ENCODE peak calls at places on chromosomes 7 and 10, in seven cellular contexts. M is stomach, A is breast epithelium, E is pancreas, V is aorta, L is IMR-90, U is mammary epithelial cell. S is an unnamed sample.

GRCh38 chr7:139875821-139876241 is 46.8 kb downstream of the TBXAS1 start:
- DNase-seq in V (no peak), U (no peak), M (no peak), L (no peak), A (no peak), E (peak; percentile 40), S (no peak)

GRCh38 chr10:17412323-17412722 is 42.1 kb downstream of the ST8SIA6 start:
- DNase-seq in V (no peak), A (no peak), U (no peak), M (no peak), E (peak; percentile 18), L (no peak), S (no peak)

GRCh38 chr10:543862-544822 is 145.3 kb downstream of the DIP2C start:
- DNase-seq in A (peak; percentile 17), U (no peak), L (no peak), M (no peak), E (no peak), V (peak; percentile 10), S (no peak)

GRCh38 chr7:138864667-138865066 is 66.7 kb upstream of the ATP6V0A4 start:
- DNase-seq in E (no peak), M (no peak), A (no peak), L (peak; percentile 78), V (no peak), U (peak; percentile 90), S (no peak)

GRCh38 chr10:95564291-95564690 is 3.1 kb upstream of the SORBS1 start:
- DNase-seq in U (no peak), L (no peak), A (no peak), E (no peak), V (no peak), M (no peak), S (no peak)

GRCh38 chr7:1666779-1667565 is 3.1 kb upstream of the ELFN1 start:
- DNase-seq in U (no peak), M (no peak), E (no peak), L (no peak), A (peak; percentile 25), V (peak; percentile 78), S (no peak)

GRCh38 chr10:10865303-10865702 is 152.4 kb upstream of the CELF2 start:
- DNase-seq in E (no peak), V (no peak), U (peak; percentile 4), L (peak; percentile 33), M (no peak), A (no peak), S (no peak)

GRCh38 chr7:30276203-30276900 is 8.0 kb upstream of the ZNRF2 start:
- DNase-seq in E (peak; percentile 40), U (peak; percentile 39), L (peak; percentile 62), M (peak; percentile 39), V (no peak), A (no peak), S (peak; percentile 68)

GRCh38 chr7:8254667-8255066 is 7.3 kb downstream of the ICA1 start:
- DNase-seq in L (no peak), V (no peak), M (peak; percentile 59), E (peak; percentile 53), U (no peak), A (no peak), S (no peak)

GRCh38 chr7:99034932-99035722 is 108.8 kb downstream of the SMURF1 start:
- DNase-seq in V (no peak), M (no peak), L (no peak), E (peak; percentile 5), U (no peak), A (no peak), S (no peak)

GRCh38 chr10:90175161-90175681 is 473.8 kb downstream of the KIF20B start:
- DNase-seq in A (no peak), M (no peak), V (no peak), U (peak; percentile 87), E (no peak), L (no peak), S (no peak)

GRCh38 chr10:24718031-24718855 is 5.4 kb downstream of the ARHGAP21 start:
- DNase-seq in A (no peak), E (no peak), L (peak; percentile 90), U (peak; percentile 65), V (no peak), M (no peak), S (no peak)

GRCh38 chr7:128381161-128381821 is 19.8 kb upstream of the PRRT4 start:
- DNase-seq in L (no peak), V (no peak), A (no peak), U (peak; percentile 37), M (no peak), E (no peak), S (no peak)

GRCh38 chr7:37354661-37355131 is 94.0 kb downstream of the ELMO1 start:
- DNase-seq in U (peak; percentile 76), A (no peak), L (no peak), E (peak; percentile 22), V (peak; percentile 80), M (no peak), S (peak; percentile 49)

GRCh38 chr10:127935115-127935561 is 28.2 kb downstream of the PTPRE start:
- DNase-seq in E (no peak), A (no peak), L (no peak), U (no peak), V (no peak), M (no peak), S (no peak)

GRCh38 chr10:54613162-54613561 is 187.9 kb downstream of the PCDH15 start:
- DNase-seq in E (no peak), A (no peak), V (no peak), U (peak; percentile 6), L (no peak), M (no peak), S (no peak)

GRCh38 chr7:116089293-116089692 is 58.7 kb upstream of the TFEC start:
- DNase-seq in A (no peak), E (no peak), U (no peak), V (no peak), M (no peak), L (no peak), S (no peak)

GRCh38 chr7:504221-505081 is 15.2 kb downstream of the PDGFA start:
- DNase-seq in E (peak; percentile 59), A (no peak), U (no peak), M (peak; percentile 77), L (no peak), V (peak; percentile 70), S (no peak)

GRCh38 chr7:2033586-2034135 is 199.1 kb downstream of the MAD1L1 start:
- DNase-seq in E (no peak), A (no peak), M (no peak), U (no peak), V (no peak), L (no peak), S (no peak)

GRCh38 chr7:146262527-146262926 is 145.9 kb downstream of the CNTNAP2 start:
- DNase-seq in A (no peak), L (no peak), E (no peak), M (no peak), U (no peak), V (no peak), S (no peak)

GRCh38 chr10:18359839-18360238 is 219.6 kb downstream of the CACNB2 start:
- DNase-seq in L (no peak), U (no peak), V (no peak), A (no peak), M (no peak), E (no peak), S (no peak)

GRCh38 chr10:60848126-60848525 is 69.8 kb downstream of the CDK1 start:
- DNase-seq in M (no peak), V (no peak), L (peak; percentile 52), A (no peak), E (no peak), U (no peak), S (no peak)

DNA sequence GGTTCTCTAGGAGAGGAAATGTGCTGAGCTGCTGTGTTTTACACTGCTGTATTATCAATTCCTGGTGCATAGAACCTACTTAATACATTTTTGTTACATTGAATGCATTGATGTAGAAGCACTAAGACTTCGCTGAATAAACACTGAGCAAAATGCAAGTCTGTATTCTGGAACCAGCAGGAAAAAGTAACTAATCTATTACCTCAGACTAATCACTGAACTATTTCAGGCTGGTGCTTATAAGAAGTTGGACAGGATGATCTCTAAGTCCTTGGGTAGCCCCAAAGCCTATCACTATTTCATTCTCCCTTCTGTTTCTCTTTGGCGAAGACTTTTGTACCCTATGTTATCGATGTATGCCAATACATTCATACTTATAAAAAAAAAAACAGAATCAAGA is 87.2 kb upstream of the LRRTM3 start:
- DNase-seq in M (no peak), V (no peak), U (no peak), A (no peak), E (no peak), L (peak; percentile 7), S (no peak)
- H3K27ac ChIP-seq in M (no peak overlapping the region), V (no peak overlapping the region), U (no peak overlapping the region), A (no peak overlapping the region), E (no peak overlapping the region), L (no peak overlapping the region), S (no peak overlapping the region)

DNA sequence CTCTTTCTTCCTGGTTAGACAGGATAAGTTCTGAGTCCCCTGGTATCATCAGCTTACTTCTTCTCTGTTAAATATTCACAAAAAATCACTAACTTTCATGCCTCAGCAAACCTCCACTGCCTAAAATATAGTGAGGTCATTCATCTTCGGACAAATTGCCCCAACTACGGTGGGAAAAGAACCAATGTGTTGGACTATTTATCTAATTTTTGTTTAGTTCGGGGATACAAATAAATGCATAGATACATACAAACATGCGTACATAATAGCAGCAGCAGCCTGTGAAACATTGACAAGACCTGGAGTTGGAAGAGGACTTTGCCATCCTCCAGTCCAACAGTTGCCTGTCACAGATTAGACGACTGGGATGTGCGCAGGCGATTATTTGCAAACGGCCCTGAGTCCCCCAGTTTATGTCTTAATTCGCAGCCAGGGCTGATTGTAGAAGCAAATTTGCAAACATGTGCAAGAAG is 51.5 kb downstream of the EGFR start:
- DNase-seq in M (no peak), E (no peak), U (no peak), L (no peak), V (no peak), A (no peak), S (no peak)
- H3K27ac ChIP-seq in M (peak overlapping the region; percentile 87), E (peak overlapping the region; percentile 25), U (peak overlapping the region; percentile 97), L (no peak overlapping the region), V (no peak overlapping the region), A (peak overlapping the region; percentile 76), S (no peak overlapping the region)

DNA sequence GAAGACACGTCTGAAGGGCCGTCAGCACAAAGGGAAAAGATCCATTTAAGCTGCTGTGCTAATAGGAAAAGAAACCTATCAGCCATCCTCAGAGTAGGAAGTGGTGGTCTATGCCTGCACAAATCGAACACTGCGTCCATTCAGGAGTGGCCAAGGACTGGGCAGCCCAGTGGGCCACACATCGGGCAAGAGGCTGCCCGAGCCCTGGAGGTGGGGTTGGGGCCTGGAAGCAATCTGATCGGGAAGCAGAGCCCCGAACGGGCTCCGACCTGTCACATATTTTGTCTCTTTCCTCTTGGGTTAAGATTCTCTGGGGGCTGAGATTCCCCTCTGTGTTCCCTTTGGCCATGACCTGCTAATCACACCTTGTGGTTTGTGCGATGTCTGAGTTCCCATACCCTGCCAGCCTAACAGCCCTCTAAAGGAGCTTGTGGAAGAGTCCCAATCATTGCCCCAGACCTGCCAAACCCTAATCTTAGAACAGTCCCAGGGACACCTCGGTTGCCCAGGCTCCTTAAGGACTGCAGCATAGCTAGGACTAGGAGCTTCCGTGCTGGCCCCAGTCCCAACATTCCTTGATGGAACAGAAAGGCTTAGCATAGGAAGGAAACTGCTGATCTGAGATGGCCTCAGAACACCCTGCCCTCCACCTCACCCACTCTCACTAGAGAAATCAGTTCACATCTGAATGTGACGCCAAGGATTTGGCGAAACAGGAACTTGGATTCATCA is 77.9 kb upstream of the SAMD8 start:
- DNase-seq in L (no peak), V (no peak), M (no peak), E (no peak), A (no peak), U (no peak), S (no peak)
- H3K27ac ChIP-seq in L (no peak overlapping the region), V (no peak overlapping the region), M (no peak overlapping the region), E (no peak overlapping the region), A (no peak overlapping the region), U (no peak overlapping the region), S (no peak overlapping the region)

GRCh38 chr10:81961451-81962184 is 86.6 kb downstream of the NRG3 start:
- DNase-seq in U (no peak), E (no peak), M (no peak), V (no peak), A (no peak), L (no peak), S (no peak)
- H3K27ac ChIP-seq in U (no peak overlapping the region), E (no peak overlapping the region), M (no peak overlapping the region), V (no peak overlapping the region), A (no peak overlapping the region), L (no peak overlapping the region), S (no peak overlapping the region)

S was measured in substantia nigra.